ENCODE peak calls at places on chromosomes 3 and 15, in seven cellular contexts. One of them, this sample, is unnamed.

GRCh38 chr15:89665449-89666146 is 10.3 kb upstream of the KIF7 start:
- DNase-seq in mesenchymal stem cell: peak; percentile 75
- DNase-seq in H9: peak; percentile 64
- DNase-seq in mesendoderm: peak; percentile 64
- DNase-seq in H1: no peak
- DNase-seq in trophoblast cell: peak; percentile 46
- DNase-seq in neuronal stem cell: peak; percentile 56
- DNase-seq in this sample: peak; percentile 59

GRCh38 chr3:188594137-188594536 is 440.2 kb downstream of the LPP start:
- DNase-seq in mesenchymal stem cell: peak; percentile 83
- DNase-seq in H9: no peak
- DNase-seq in mesendoderm: peak; percentile 42
- DNase-seq in H1: no peak
- DNase-seq in trophoblast cell: peak; percentile 76
- DNase-seq in neuronal stem cell: no peak
- DNase-seq in this sample: peak; percentile 95

GRCh38 chr3:194139085-194139976 is 3.4 kb downstream of the HES1 start:
- DNase-seq in mesenchymal stem cell: peak; percentile 93
- DNase-seq in H9: peak; percentile 65
- DNase-seq in mesendoderm: peak; percentile 87
- DNase-seq in H1: no peak
- DNase-seq in trophoblast cell: no peak
- DNase-seq in neuronal stem cell: peak; percentile 62
- DNase-seq in this sample: peak; percentile 76

GRCh38 chr15:101463265-101463664 is 26.2 kb downstream of the PCSK6 start:
- DNase-seq in mesenchymal stem cell: no peak
- DNase-seq in H9: no peak
- DNase-seq in mesendoderm: no peak
- DNase-seq in H1: no peak
- DNase-seq in trophoblast cell: peak; percentile 84
- DNase-seq in neuronal stem cell: no peak
- DNase-seq in this sample: no peak

GRCh38 chr3:169637731-169638130 is 25.8 kb downstream of the MECOM start:
- DNase-seq in mesenchymal stem cell: no peak
- DNase-seq in H9: no peak
- DNase-seq in mesendoderm: no peak
- DNase-seq in H1: no peak
- DNase-seq in trophoblast cell: no peak
- DNase-seq in neuronal stem cell: no peak
- DNase-seq in this sample: no peak

GRCh38 chr15:78209646-78210348 is 24.6 kb downstream of the ACSBG1 start:
- DNase-seq in mesenchymal stem cell: no peak
- DNase-seq in H9: no peak
- DNase-seq in mesendoderm: no peak
- DNase-seq in H1: no peak
- DNase-seq in trophoblast cell: no peak
- DNase-seq in neuronal stem cell: no peak
- DNase-seq in this sample: no peak

GRCh38 chr3:152050782-152051405 is 177.5 kb downstream of the SUCNR1 start:
- DNase-seq in mesenchymal stem cell: peak; percentile 24
- DNase-seq in H9: no peak
- DNase-seq in mesendoderm: no peak
- DNase-seq in H1: no peak
- DNase-seq in trophoblast cell: no peak
- DNase-seq in neuronal stem cell: no peak
- DNase-seq in this sample: peak; percentile 38

GRCh38 chr3:184428561-184429175 is 48.8 kb downstream of the CHRD start:
- DNase-seq in mesenchymal stem cell: no peak
- DNase-seq in H9: no peak
- DNase-seq in mesendoderm: no peak
- DNase-seq in H1: no peak
- DNase-seq in trophoblast cell: no peak
- DNase-seq in neuronal stem cell: no peak
- DNase-seq in this sample: no peak

GRCh38 chr3:62293051-62293780 is 80.1 kb downstream of the FEZF2 start:
- DNase-seq in mesenchymal stem cell: no peak
- DNase-seq in H9: no peak
- DNase-seq in mesendoderm: no peak
- DNase-seq in H1: no peak
- DNase-seq in trophoblast cell: no peak
- DNase-seq in neuronal stem cell: no peak
- DNase-seq in this sample: no peak

GRCh38 chr3:48023377-48023776 is 7.2 kb upstream of the MAP4 start:
- DNase-seq in mesenchymal stem cell: peak; percentile 48
- DNase-seq in H9: no peak
- DNase-seq in mesendoderm: no peak
- DNase-seq in H1: no peak
- DNase-seq in trophoblast cell: no peak
- DNase-seq in neuronal stem cell: no peak
- DNase-seq in this sample: peak; percentile 13

GRCh38 chr15:74529911-74530310 is 11.1 kb upstream of the ARID3B start:
- DNase-seq in mesenchymal stem cell: peak; percentile 89
- DNase-seq in H9: no peak
- DNase-seq in mesendoderm: no peak
- DNase-seq in H1: no peak
- DNase-seq in trophoblast cell: no peak
- DNase-seq in neuronal stem cell: no peak
- DNase-seq in this sample: peak; percentile 97

GRCh38 chr3:178454714-178455113 is 81.5 kb upstream of the KCNMB2 start:
- DNase-seq in mesenchymal stem cell: peak; percentile 81
- DNase-seq in H9: no peak
- DNase-seq in mesendoderm: no peak
- DNase-seq in H1: no peak
- DNase-seq in trophoblast cell: no peak
- DNase-seq in neuronal stem cell: no peak
- DNase-seq in this sample: peak; percentile 27

GRCh38 chr3:128878556-128879124 is 780 bp upstream of the ACAD9 start:
- DNase-seq in mesenchymal stem cell: peak; percentile 87
- DNase-seq in H9: no peak
- DNase-seq in mesendoderm: peak; percentile 40
- DNase-seq in H1: no peak
- DNase-seq in trophoblast cell: peak; percentile 47
- DNase-seq in neuronal stem cell: no peak
- DNase-seq in this sample: peak; percentile 77

GRCh38 chr3:130576571-130577266 is 59.7 kb downstream of the COL6A6 start:
- DNase-seq in mesenchymal stem cell: no peak
- DNase-seq in H9: no peak
- DNase-seq in mesendoderm: no peak
- DNase-seq in H1: no peak
- DNase-seq in trophoblast cell: no peak
- DNase-seq in neuronal stem cell: no peak
- DNase-seq in this sample: peak; percentile 82

GRCh38 chr3:46662771-46663551 is 30.5 kb downstream of the ALS2CL start:
- DNase-seq in mesenchymal stem cell: peak; percentile 52
- DNase-seq in H9: no peak
- DNase-seq in mesendoderm: no peak
- DNase-seq in H1: no peak
- DNase-seq in trophoblast cell: no peak
- DNase-seq in neuronal stem cell: no peak
- DNase-seq in this sample: peak; percentile 69

GRCh38 chr3:191809326-191809949 is 348.5 kb downstream of the PYDC2 start:
- DNase-seq in mesenchymal stem cell: no peak
- DNase-seq in H9: no peak
- DNase-seq in mesendoderm: peak; percentile 56
- DNase-seq in H1: peak; percentile 15
- DNase-seq in trophoblast cell: no peak
- DNase-seq in neuronal stem cell: no peak
- DNase-seq in this sample: no peak

GRCh38 chr15:71414778-71415177 is 299.5 kb downstream of the THSD4 start:
- DNase-seq in mesenchymal stem cell: no peak
- DNase-seq in H9: no peak
- DNase-seq in mesendoderm: no peak
- DNase-seq in H1: no peak
- DNase-seq in trophoblast cell: no peak
- DNase-seq in neuronal stem cell: no peak
- DNase-seq in this sample: no peak

GRCh38 chr3:191343115-191343514 is 12.8 kb upstream of the UTS2B start:
- DNase-seq in mesenchymal stem cell: peak; percentile 16
- DNase-seq in H9: no peak
- DNase-seq in mesendoderm: no peak
- DNase-seq in H1: no peak
- DNase-seq in trophoblast cell: no peak
- DNase-seq in neuronal stem cell: no peak
- DNase-seq in this sample: peak; percentile 26

GRCh38 chr15:64525828-64526530 is 65.6 kb downstream of the ZNF609 start:
- DNase-seq in mesenchymal stem cell: no peak
- DNase-seq in H9: no peak
- DNase-seq in mesendoderm: no peak
- DNase-seq in H1: no peak
- DNase-seq in trophoblast cell: no peak
- DNase-seq in neuronal stem cell: no peak
- DNase-seq in this sample: peak; percentile 45

GRCh38 chr3:69250014-69250413 is 127.6 kb upstream of the LMOD3 start:
- DNase-seq in mesenchymal stem cell: peak; percentile 77
- DNase-seq in H9: peak; percentile 62
- DNase-seq in mesendoderm: peak; percentile 97
- DNase-seq in H1: no peak
- DNase-seq in trophoblast cell: no peak
- DNase-seq in neuronal stem cell: peak; percentile 69
- DNase-seq in this sample: no peak

GRCh38 chr3:6827453-6827852 is 33.5 kb upstream of the GRM7 start:
- DNase-seq in mesenchymal stem cell: no peak
- DNase-seq in H9: no peak
- DNase-seq in mesendoderm: no peak
- DNase-seq in H1: no peak
- DNase-seq in trophoblast cell: no peak
- DNase-seq in neuronal stem cell: no peak
- DNase-seq in this sample: no peak

DNA sequence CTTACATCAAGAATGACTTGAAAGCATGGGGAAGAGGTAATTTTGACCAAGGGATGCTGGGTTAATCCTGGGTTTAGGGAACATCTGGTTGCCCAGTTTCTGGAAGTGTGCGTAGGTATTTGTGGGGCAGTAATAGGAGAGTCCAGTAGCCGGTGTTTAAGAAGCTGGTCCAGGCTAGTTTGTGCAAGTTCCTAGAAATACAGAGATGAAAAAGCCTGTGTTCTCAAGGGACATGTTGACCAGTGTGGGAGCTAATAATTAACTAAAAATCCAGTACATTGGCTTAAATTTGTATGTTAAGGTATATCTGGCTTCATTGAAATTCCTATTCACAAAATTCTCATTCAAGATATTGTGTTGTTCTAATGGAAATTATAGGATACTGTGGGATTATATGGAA is 51.2 kb downstream of the UBE2E2 start:
- DNase-seq in mesenchymal stem cell: no peak
- DNase-seq in H9: no peak
- DNase-seq in mesendoderm: no peak
- DNase-seq in H1: no peak
- DNase-seq in trophoblast cell: no peak
- DNase-seq in neuronal stem cell: no peak
- DNase-seq in this sample: no peak
- H3K18ac ChIP-seq in mesenchymal stem cell: no peak overlapping the region
- H3K18ac ChIP-seq in H9: no peak overlapping the region
- H3K18ac ChIP-seq in mesendoderm: peak overlapping the region; percentile 60
- H3K18ac ChIP-seq in H1: no peak overlapping the region
- H3K18ac ChIP-seq in trophoblast cell: no peak overlapping the region
- H3K18ac ChIP-seq in neuronal stem cell: no peak overlapping the region
- H3K18ac ChIP-seq in this sample: no peak overlapping the region

GRCh38 chr3:56629044-56629443 is 54.0 kb downstream of the TASOR start:
- DNase-seq in mesenchymal stem cell: no peak
- DNase-seq in H9: no peak
- DNase-seq in mesendoderm: no peak
- DNase-seq in H1: no peak
- DNase-seq in trophoblast cell: no peak
- DNase-seq in neuronal stem cell: no peak
- DNase-seq in this sample: no peak

GRCh38 chr3:56633602-56634371 is 49.3 kb downstream of the TASOR start:
- DNase-seq in mesenchymal stem cell: no peak
- DNase-seq in H9: no peak
- DNase-seq in mesendoderm: no peak
- DNase-seq in H1: no peak
- DNase-seq in trophoblast cell: peak; percentile 15
- DNase-seq in neuronal stem cell: no peak
- DNase-seq in this sample: no peak

GRCh38 chr3:56629451-56629850 is 53.6 kb downstream of the TASOR start:
- DNase-seq in mesenchymal stem cell: no peak
- DNase-seq in H9: no peak
- DNase-seq in mesendoderm: no peak
- DNase-seq in H1: no peak
- DNase-seq in trophoblast cell: no peak
- DNase-seq in neuronal stem cell: no peak
- DNase-seq in this sample: no peak

GRCh38 chr3:56633201-56633600 is 49.9 kb downstream of the TASOR start:
- DNase-seq in mesenchymal stem cell: no peak
- DNase-seq in H9: no peak
- DNase-seq in mesendoderm: no peak
- DNase-seq in H1: no peak
- DNase-seq in trophoblast cell: peak; percentile 74
- DNase-seq in neuronal stem cell: no peak
- DNase-seq in this sample: no peak

DNA sequence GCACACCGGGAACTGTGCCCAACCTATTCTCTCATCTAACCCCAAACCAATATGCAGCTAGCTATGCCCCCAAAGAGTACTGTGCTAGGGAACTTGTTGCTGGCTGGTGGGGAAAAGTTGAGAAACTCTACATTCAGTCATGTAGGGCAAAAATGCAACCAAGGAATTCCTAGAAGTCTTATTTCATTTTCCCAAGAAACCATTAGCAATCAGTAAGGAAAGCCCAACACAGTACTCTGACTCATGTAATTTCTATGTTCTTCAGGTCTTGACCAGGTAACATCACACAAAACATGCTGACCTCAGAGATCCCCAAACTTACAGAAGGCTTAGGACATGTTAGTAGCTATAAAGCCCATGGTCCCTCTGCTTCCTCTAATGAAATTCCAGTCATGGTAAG is 52.1 kb downstream of the TASOR start:
- DNase-seq in mesenchymal stem cell: no peak
- DNase-seq in H9: no peak
- DNase-seq in mesendoderm: no peak
- DNase-seq in H1: no peak
- DNase-seq in trophoblast cell: peak; percentile 1
- DNase-seq in neuronal stem cell: no peak
- DNase-seq in this sample: peak; percentile 1
- H3K18ac ChIP-seq in mesenchymal stem cell: no peak overlapping the region
- H3K18ac ChIP-seq in H9: no peak overlapping the region
- H3K18ac ChIP-seq in mesendoderm: no peak overlapping the region
- H3K18ac ChIP-seq in H1: no peak overlapping the region
- H3K18ac ChIP-seq in trophoblast cell: no peak overlapping the region
- H3K18ac ChIP-seq in neuronal stem cell: no peak overlapping the region
- H3K18ac ChIP-seq in this sample: no peak overlapping the region

DNA sequence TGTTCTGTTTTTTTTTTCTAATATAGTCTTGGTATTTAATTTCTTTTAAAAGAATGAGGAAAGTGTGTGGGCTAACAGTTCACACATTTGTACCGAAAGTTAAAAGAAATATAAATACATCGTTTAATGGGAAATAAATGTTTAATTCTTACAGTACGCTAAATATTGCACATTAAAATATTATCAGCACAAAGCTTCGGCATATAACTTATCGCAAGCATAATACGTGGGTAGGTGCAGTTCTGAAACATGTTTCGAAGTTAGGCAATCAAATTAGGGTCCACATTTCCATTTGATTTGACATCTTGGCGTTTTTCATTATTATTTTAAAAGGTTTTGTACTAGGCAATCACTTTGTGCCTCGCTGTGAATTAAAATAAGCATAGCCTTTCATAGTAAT is 41.3 kb downstream of the VGLL4 start:
- DNase-seq in mesenchymal stem cell: no peak
- DNase-seq in H9: no peak
- DNase-seq in mesendoderm: no peak
- DNase-seq in H1: no peak
- DNase-seq in trophoblast cell: no peak
- DNase-seq in neuronal stem cell: no peak
- DNase-seq in this sample: no peak
- H3K18ac ChIP-seq in mesenchymal stem cell: no peak overlapping the region
- H3K18ac ChIP-seq in H9: no peak overlapping the region
- H3K18ac ChIP-seq in mesendoderm: no peak overlapping the region
- H3K18ac ChIP-seq in H1: no peak overlapping the region
- H3K18ac ChIP-seq in trophoblast cell: no peak overlapping the region
- H3K18ac ChIP-seq in neuronal stem cell: no peak overlapping the region
- H3K18ac ChIP-seq in this sample: peak overlapping the region; percentile 75

GRCh38 chr3:23675010-23675409 is 130.7 kb upstream of the UBE2E1 start:
- DNase-seq in mesenchymal stem cell: no peak
- DNase-seq in H9: no peak
- DNase-seq in mesendoderm: no peak
- DNase-seq in H1: no peak
- DNase-seq in trophoblast cell: no peak
- DNase-seq in neuronal stem cell: no peak
- DNase-seq in this sample: no peak
- H3K18ac ChIP-seq in mesenchymal stem cell: no peak overlapping the region
- H3K18ac ChIP-seq in H9: no peak overlapping the region
- H3K18ac ChIP-seq in mesendoderm: no peak overlapping the region
- H3K18ac ChIP-seq in H1: no peak overlapping the region
- H3K18ac ChIP-seq in trophoblast cell: no peak overlapping the region
- H3K18ac ChIP-seq in neuronal stem cell: no peak overlapping the region
- H3K18ac ChIP-seq in this sample: no peak overlapping the region

This sample was measured in IMR-90.